ENCODE peak calls at places on chromosomes 16 and 17, in four cellular contexts. K, N, E and H are unnamed samples.

GRCh38 chr17:46822388-46822921 is 4.0 kb upstream of the WNT3 start:
- DNase-seq in K (no peak), N (no peak), E (peak), H (no peak)

GRCh38 chr16:52453661-52454060 is 93.3 kb downstream of the TOX3 start:
- DNase-seq in K (no peak), N (no peak), E (no peak), H (no peak)

GRCh38 chr17:50049636-50050035 is 6.3 kb upstream of the ITGA3 start:
- DNase-seq in K (no peak), N (no peak), E (no peak), H (peak)

GRCh38 chr16:89924925-89925307 is 1.8 kb downstream of the TUBB3 start:
- DNase-seq in K (no peak), N (no peak), E (no peak), H (no peak)

GRCh38 chr16:35192993-35193392 is 1733.6 kb downstream of the TP53TG3F start:
- DNase-seq in K (no peak), N (no peak), E (no peak), H (no peak)

GRCh38 chr16:1812732-1813163 is 13.9 kb downstream of the HAGH start:
- DNase-seq in K (peak), N (peak), E (peak), H (peak)

GRCh38 chr16:51393381-51394005 is 242.4 kb upstream of the SALL1 start:
- DNase-seq in K (peak), N (no peak), E (no peak), H (no peak)

GRCh38 chr17:28528329-28529011 is 22.3 kb downstream of the FOXN1 start:
- DNase-seq in K (no peak), N (no peak), E (peak), H (no peak)

GRCh38 chr16:81626181-81626674 is 152.9 kb upstream of the PLCG2 start:
- DNase-seq in K (peak), N (no peak), E (no peak), H (no peak)

GRCh38 chr17:78205124-78205775 is 8.8 kb upstream of the BIRC5 start:
- DNase-seq in K (no peak), N (no peak), E (no peak), H (no peak)

GRCh38 chr16:69885722-69886121 is 65.4 kb upstream of the CLEC18A start:
- DNase-seq in K (no peak), N (no peak), E (no peak), H (no peak)

GRCh38 chr16:69859105-69859969 is 91.8 kb upstream of the CLEC18A start:
- DNase-seq in K (no peak), N (peak), E (peak), H (peak)

GRCh38 chr16:28473714-28474265 is 1.7 kb upstream of the NPIPB7 start:
- DNase-seq in K (no peak), N (no peak), E (no peak), H (no peak)

GRCh38 chr17:17628388-17629008 is 37.0 kb upstream of the PEMT start:
- DNase-seq in K (no peak), N (no peak), E (no peak), H (no peak)

GRCh38 chr17:7281953-7282751 is 634 bp downstream of the SLC2A4 start:
- DNase-seq in K (no peak), N (no peak), E (peak), H (no peak)

GRCh38 chr16:23254338-23254737 is 47.8 kb upstream of the SCNN1B start:
- DNase-seq in K (peak), N (no peak), E (no peak), H (no peak)

GRCh38 chr16:24130494-24131085 is 125.5 kb upstream of the CACNG3 start:
- DNase-seq in K (no peak), N (no peak), E (no peak), H (no peak)

GRCh38 chr16:50553731-50554360 is 5.7 kb downstream of the NKD1 start:
- DNase-seq in K (no peak), N (no peak), E (no peak), H (no peak)

GRCh38 chr17:74542727-74543383 is 3.1 kb downstream of the CD300C start:
- DNase-seq in K (no peak), N (no peak), E (no peak), H (no peak)

GRCh38 chr16:14650629-14651028 is 17.9 kb downstream of the BFAR start:
- DNase-seq in K (no peak), N (no peak), E (no peak), H (no peak)

GRCh38 chr17:4232168-4232813 is 31.5 kb downstream of the ANKFY1 start:
- DNase-seq in K (peak), N (no peak), E (no peak), H (no peak)

GRCh38 chr17:19677736-19678379 is 29.3 kb downstream of the ALDH3A2 start:
- DNase-seq in K (no peak), N (no peak), E (no peak), H (peak)

GRCh38 chr17:82603981-82604448 is 44.2 kb downstream of the WDR45B start:
- DNase-seq in K (peak), N (no peak), E (peak), H (no peak)

GRCh38 chr17:56595831-56596740 is 2.6 kb downstream of the NOG start:
- DNase-seq in K (peak), N (no peak), E (no peak), H (no peak)

GRCh38 chr17:72609501-72609900 is 483.0 kb downstream of the SLC39A11 start:
- DNase-seq in K (peak), N (no peak), E (no peak), H (peak)

GRCh38 chr17:47277921-47278320 is 24.3 kb downstream of the ITGB3 start:
- DNase-seq in K (peak), N (no peak), E (no peak), H (no peak)

GRCh38 chr16:4944333-4945281 is 7.7 kb upstream of the PPL start:
- DNase-seq in K (peak), N (peak), E (peak), H (peak)

GRCh38 chr17:44044092-44044491 is 22.4 kb downstream of the LSM12 start:
- DNase-seq in K (peak), N (no peak), E (no peak), H (no peak)

GRCh38 chr17:43701318-43701743 is 39.6 kb upstream of the MEOX1 start:
- DNase-seq in K (peak), N (no peak), E (no peak), H (no peak)

GRCh38 chr17:42179911-42180410 is 981 bp downstream of the KCNH4 start:
- DNase-seq in K (peak), N (peak), E (peak), H (no peak)

GRCh38 chr17:28086519-28086918 is 44.0 kb downstream of the NLK start:
- DNase-seq in K (peak), N (no peak), E (no peak), H (no peak)

GRCh38 chr16:67673712-67674580 is 7.3 kb downstream of the C16orf86 start:
- DNase-seq in K (no peak), N (no peak), E (no peak), H (no peak)

GRCh38 chr16:80039777-80040176 is 439.2 kb upstream of the MAF start:
- DNase-seq in K (no peak), N (no peak), E (no peak), H (no peak)

GRCh38 chr16:80040814-80041213 is 440.3 kb upstream of the MAF start:
- DNase-seq in K (no peak), N (no peak), E (no peak), H (no peak)

GRCh38 chr16:80040413-80040812 is 439.9 kb upstream of the MAF start:
- DNase-seq in K (no peak), N (no peak), E (no peak), H (no peak)

GRCh38 chr16:80041399-80041798 is 440.9 kb upstream of the MAF start:
- DNase-seq in K (no peak), N (no peak), E (no peak), H (no peak)

GRCh38 chr16:80038566-80038965 is 438.0 kb upstream of the MAF start:
- DNase-seq in K (no peak), N (no peak), E (no peak), H (no peak)
- TF ChIP-seq BHLHE40 in K (no peak), N (no peak), E (no peak), H (no peak)

DNA sequence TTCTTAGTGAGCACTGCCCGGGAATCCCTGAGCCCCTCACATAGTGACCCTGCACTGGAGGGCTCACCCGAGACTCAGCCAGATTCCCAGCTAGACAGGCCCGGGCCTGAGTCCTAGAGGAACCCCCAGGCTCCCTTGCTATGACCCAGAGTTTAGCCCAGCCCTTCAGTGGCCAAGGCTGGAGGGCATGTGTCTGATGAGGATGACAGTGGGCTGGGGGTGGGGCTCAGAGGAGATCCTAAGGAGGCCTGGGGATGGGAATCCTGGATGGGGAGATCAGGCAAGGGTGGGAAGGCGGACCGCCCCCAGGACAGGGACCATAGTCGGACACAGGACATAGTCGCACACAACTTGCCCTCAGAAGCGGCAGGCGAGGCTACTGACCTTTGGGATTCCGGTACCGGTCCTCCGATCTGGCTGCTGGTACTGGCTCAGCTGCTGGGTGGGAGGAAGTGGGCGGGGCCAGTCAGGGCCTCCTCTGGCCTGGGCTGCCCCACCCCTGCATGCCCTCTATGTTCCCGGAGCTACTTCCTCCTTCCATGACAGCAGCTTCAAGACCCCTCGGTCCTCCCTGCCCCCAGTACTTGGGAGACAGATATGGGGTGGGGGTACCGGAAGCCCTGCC is 1.1 kb downstream of the CD79B start:
- DNase-seq in K (no peak), N (no peak), E (peak), H (no peak)
- TF ChIP-seq MAZ in K (no peak), N (no peak), E (no peak), H (no peak)

GRCh38 chr16:49281481-49281842 is at the start of gene CBLN1:
- DNase-seq in K (no peak), N (no peak), E (no peak), H (no peak)

GRCh38 chr16:49283376-49284049 is 1.9 kb upstream of the CBLN1 start:
- DNase-seq in K (no peak), N (no peak), E (no peak), H (no peak)

GRCh38 chr16:49281843-49282642 is 405 bp upstream of the CBLN1 start:
- DNase-seq in K (peak), N (no peak), E (peak), H (peak)

GRCh38 chr16:49280861-49281331 is 742 bp downstream of the CBLN1 start:
- DNase-seq in K (no peak), N (no peak), E (no peak), H (no peak)

DNA sequence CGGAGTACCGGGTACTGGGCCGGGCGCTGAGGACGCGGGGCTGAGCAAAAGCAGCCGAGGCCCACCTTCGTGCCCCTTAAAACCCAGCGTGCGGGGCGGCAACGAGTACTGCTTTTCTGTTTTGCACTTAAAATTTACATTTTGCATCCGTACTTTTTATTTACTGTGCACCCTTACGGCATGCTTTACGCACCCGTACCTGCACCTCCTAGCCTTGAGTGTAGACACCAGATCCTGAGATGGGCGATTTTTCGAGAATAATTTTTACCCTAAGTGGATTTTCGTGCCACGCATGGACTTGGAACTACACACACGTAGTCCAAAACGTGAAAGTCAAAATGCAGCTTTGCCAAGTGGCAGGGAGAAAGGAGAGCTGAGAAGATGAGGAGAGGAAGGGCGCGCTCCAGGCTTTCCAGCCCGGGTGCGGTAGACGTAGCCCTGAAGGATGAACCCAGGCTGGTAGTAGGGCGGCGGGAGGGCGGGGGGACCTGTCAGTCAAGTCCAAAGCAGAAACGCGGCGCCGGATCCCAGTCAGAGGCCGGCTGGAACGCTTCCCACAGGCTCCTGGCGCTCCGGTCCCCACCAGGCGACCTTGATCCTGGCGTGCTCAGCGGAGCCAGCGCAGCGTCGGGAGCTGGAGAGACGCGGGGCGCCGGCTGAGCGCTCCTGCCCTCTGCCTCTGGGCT is 1.2 kb upstream of the CBLN1 start:
- DNase-seq in K (no peak), N (peak), E (no peak), H (no peak)
- TF ChIP-seq BHLHE40 in K (no peak), N (no peak), E (no peak), H (no peak)

DNA sequence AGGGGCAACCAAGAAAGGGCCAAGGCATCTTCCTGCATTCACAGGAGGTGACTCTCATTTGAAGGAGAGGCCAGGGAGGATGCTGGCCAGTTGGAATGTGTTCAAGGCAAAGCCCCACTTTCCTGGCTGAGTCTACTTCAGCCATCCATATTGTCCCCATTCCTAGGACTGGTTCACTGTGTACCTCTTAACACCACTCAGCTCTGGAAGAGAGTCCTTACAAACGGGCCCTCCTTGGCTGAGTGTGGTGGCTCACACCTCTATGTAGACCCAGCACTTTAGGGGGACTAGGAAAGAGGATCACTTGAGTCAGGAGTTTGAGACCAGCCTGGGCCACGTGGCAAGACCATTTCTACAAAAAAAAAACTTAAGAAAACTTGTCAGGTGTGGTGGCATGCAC is 28.1 kb upstream of the CFAP20 start:
- DNase-seq in K (no peak), N (no peak), E (no peak), H (no peak)
- TF ChIP-seq MAZ in K (no peak), N (no peak), E (no peak), H (no peak)

GRCh38 chr17:34885076-34885475 is 76.2 kb downstream of the CCT6B start:
- DNase-seq in K (no peak), N (no peak), E (peak), H (no peak)
- TF ChIP-seq BHLHE40 in K (no peak), N (no peak), E (peak), H (no peak)

GRCh38 chr16:58048914-58049696 is 23.6 kb downstream of the MMP15 start:
- DNase-seq in K (no peak), N (no peak), E (no peak), H (no peak)
- TF ChIP-seq MAZ in K (no peak), N (no peak), E (no peak), H (no peak)

GRCh38 chr16:11743308-11744074 is 834 bp upstream of the TXNDC11 start:
- DNase-seq in K (peak), N (peak), E (peak), H (peak)
- TF ChIP-seq BHLHE40 in K (no peak), N (peak), E (no peak), H (peak)

DNA sequence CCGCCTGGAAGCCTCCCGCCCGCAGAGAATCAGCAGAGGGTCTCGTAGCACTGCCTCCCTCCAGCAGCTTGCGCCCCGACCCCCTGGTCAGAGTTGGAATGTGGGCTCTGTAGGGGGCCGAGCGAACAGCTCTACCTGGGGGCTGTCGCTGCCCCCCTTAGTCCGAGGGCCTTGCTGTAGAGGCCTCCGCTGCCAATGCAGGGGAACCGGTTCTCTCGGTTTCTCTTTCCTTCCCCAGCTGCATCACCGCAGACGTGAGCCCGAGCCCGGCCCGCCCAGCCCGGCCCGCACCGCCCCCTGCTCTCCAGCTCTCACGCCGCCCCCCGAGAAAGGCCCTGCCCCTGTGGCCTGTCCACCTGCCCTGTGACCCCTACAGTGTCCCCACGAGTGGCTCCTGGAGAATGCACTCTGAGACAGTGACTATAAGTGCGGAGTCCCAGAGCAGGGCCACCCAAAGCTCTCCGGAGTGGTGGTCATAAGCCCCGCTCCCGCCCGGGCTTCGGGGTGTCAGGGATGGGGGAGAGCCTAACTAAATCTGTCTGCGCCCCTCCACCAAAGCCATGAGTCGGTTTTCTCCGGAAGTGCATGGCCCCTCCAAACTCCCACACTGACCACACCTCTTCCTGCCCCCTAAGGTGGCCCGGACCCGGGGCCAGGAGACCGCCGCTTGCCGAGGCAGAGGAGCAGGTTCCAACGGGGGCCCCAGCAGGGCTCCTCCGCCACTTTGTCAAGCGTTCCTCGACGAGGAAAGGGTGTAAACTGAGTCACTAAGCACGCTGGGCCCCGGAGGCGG is 1.7 kb downstream of the ARHGAP27 start:
- DNase-seq in K (no peak), N (no peak), E (peak), H (no peak)
- TF ChIP-seq MAZ in K (no peak), N (no peak), E (no peak), H (no peak)